ENCODE peak calls at places on chromosomes 6 and 20, in four cellular contexts. L is A549, W is uterus, E is PC-3. A is an unnamed sample. For H3K4me1, the result is how much of the 10 kb centered on the place peaks cover.

GRCh38 chr6:20907486-20908071 is 373.3 kb downstream of the CDKAL1 start:
- DNase-seq in L (no peak), W (no peak), E (no peak), A (no peak)

GRCh38 chr6:133756046-133756445 is 132.9 kb upstream of the TCF21 start:
- DNase-seq in L (no peak), W (no peak), E (no peak), A (no peak)

GRCh38 chr6:35727206-35727934 is 9.5 kb upstream of the ARMC12 start:
- DNase-seq in L (peak), E (peak), W (peak), A (no peak)

GRCh38 chr20:43658723-43659419 is 8.0 kb upstream of the MYBL2 start:
- DNase-seq in L (no peak), W (no peak), E (peak), A (no peak)

GRCh38 chr6:42420741-42421140 is 31.0 kb downstream of the TRERF1 start:
- DNase-seq in L (no peak), W (no peak), E (no peak), A (no peak)

GRCh38 chr6:19032486-19033295 is 645.5 kb downstream of the RNF144B start:
- DNase-seq in E (no peak), L (no peak), W (no peak), A (no peak)

GRCh38 chr6:108556864-108557493 is 3.7 kb upstream of the FOXO3 start:
- DNase-seq in W (no peak), E (peak), L (no peak), A (no peak)

GRCh38 chr6:116447496-116448011 is 13.6 kb upstream of the CALHM6 start:
- DNase-seq in E (peak), W (no peak), L (no peak), A (no peak)

GRCh38 chr6:161273356-161273751 is 507 bp downstream of the AGPAT4 start:
- DNase-seq in L (no peak), W (peak), E (peak), A (peak)

GRCh38 chr6:113067612-113068262 is 720.6 kb downstream of the RFPL4B start:
- DNase-seq in W (no peak), L (no peak), E (peak), A (no peak)

GRCh38 chr6:53441761-53442160 is 93.0 kb upstream of the ELOVL5 start:
- DNase-seq in E (no peak), L (no peak), W (no peak), A (no peak)

GRCh38 chr6:157242791-157243190 is 80.5 kb downstream of the TMEM242 start:
- DNase-seq in L (no peak), W (no peak), E (no peak), A (no peak)

GRCh38 chr20:47356526-47357295 is at the start of gene ZMYND8:
- DNase-seq in E (peak), W (peak), L (peak), A (peak)
- H3K4me1 ChIP-seq in E (half or more), W (half or more), L (half or more), A (half or more)

GRCh38 chr20:22584630-22584921 is 204 bp upstream of the FOXA2 start:
- DNase-seq in E (peak), W (no peak), L (peak), A (no peak)

GRCh38 chr20:22581437-22582385 is 2.7 kb downstream of the FOXA2 start:
- DNase-seq in W (no peak), E (no peak), L (no peak), A (no peak)

GRCh38 chr20:22582960-22583772 is 1.2 kb downstream of the FOXA2 start:
- DNase-seq in E (peak), L (peak), W (no peak), A (no peak)

GRCh38 chr20:22583773-22584629 is at the start of gene FOXA2:
- DNase-seq in W (no peak), L (peak), E (peak), A (no peak)

GRCh38 chr20:22582386-22582959 is 1.9 kb downstream of the FOXA2 start:
- DNase-seq in W (no peak), E (no peak), L (no peak), A (no peak)
- H3K4me3 ChIP-seq in W (no peak), E (peak), L (peak), A (no peak)

GRCh38 chr6:137217801-137218472 is 1.2 kb downstream of the IFNGR1 start:
- DNase-seq in L (no peak), W (no peak), E (peak), A (no peak)

GRCh38 chr6:137216875-137217553 is 2.2 kb downstream of the IFNGR1 start:
- DNase-seq in E (peak), W (no peak), L (no peak), A (no peak)

GRCh38 chr6:137219664-137220252 is 573 bp upstream of the IFNGR1 start:
- DNase-seq in E (no peak), L (no peak), W (no peak), A (no peak)

GRCh38 chr6:137218473-137218916 is 690 bp downstream of the IFNGR1 start:
- DNase-seq in E (peak), W (peak), L (no peak), A (peak)

DNA sequence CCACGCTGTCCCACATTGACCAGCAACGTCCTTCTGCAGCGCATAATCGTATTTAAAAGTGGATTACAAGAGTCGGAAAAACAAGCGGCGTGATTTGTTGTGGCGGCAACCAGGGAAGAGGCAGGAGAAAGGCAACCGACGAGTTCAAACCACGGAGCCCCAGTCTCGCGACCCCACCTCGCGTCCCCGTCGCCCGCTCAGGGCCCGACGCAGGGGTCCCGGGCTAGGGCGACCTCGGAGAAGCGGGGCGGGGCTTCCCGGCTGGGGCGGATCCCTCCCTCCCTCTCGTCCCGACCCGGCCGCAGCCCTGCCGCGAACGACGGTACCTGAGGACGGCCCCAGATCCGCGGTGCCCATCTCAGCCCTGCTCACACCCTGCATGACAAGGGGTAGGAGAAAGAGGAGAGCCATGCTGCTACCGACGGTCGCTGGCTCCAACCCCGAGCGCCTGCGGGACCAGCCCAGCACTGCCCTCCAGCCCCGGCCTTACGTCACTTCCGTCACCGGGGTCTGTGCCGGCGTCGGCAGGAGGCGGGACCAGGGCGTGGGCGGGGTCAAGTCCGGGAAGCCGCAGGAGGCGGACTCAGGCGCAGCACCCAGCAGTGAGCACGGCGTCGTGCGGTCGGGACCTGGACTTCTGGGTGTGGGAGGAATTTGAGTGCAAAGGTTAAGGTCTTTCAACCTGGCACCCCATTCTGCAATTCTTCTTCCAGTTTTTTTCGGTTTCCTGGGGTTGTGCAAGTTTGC is at the start of gene IFNGR1:
- DNase-seq in E (peak), W (peak), L (peak), A (peak)
- H3K4me1 ChIP-seq in E (under half), W (under half), L (under half), A (under half)

DNA sequence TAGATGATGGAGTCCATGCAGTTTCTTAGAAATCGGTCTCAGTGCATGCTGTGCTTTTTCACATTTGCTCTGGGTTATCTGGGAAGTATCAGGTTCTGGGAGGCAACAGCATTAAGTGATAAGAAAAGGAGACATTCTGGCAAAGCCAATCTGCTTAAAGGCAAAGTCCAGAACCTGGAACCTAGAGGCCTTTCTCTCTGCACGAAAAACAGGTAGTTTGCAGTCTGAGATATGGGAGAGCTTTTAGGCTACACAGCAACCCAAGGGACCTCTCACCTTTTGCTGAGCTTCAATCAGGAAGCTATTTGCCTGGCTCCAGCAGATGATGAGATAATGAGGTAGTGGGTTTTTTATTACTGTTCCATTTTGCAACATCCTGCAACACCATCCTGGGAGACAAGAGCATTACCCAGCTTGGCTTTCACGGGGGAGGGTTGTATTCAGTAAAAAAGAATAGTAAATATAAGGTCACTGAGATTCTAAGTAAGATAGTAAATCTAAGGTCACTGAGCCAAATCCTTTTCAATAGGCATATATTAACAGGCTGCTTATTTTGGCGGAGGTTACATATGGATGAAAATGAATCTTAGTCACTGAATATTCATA is 143.1 kb downstream of the ADGRG6 start:
- DNase-seq in L (no peak), W (no peak), E (peak), A (no peak)
- H3K4me3 ChIP-seq in L (no peak), W (no peak), E (no peak), A (no peak)

DNA sequence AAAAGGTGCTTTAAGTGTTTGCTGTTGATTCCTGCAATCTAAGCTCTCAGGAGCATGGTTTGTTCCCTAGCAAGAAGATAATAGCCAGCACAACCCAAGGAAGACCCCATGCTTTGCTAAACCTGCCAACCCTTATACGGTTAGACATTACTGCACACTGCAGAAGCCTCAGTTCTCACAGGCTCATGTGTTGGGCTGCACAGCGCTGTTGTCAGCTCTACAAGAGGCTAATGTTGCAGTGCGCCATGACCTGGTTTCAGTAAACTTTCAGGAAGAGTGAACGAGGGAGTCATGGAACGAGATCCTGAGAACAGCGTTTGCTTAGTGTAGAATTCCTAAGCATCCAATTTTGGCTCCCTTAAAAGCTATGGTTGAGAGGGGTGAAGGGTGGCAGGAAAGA is 218.5 kb downstream of the ARHGAP18 start:
- DNase-seq in E (peak), W (no peak), L (peak), A (no peak)
- H3K4me1 ChIP-seq in E (half or more), W (under half), L (under half), A (under half)

A was measured in naive thymus-derived CD4-positive, alpha-beta T cell.